ENCODE peak calls at places on chromosomes 16 and 17, in four cellular contexts. A is NCI-H1048, Z is body of pancreas, S is neural crest cell. L is an unnamed sample.

GRCh38 chr17:44595216-44595775 is 38.0 kb downstream of the FZD2 start:
- DNase-seq in A (no peak), S (no peak), Z (no peak), L (no peak)

GRCh38 chr17:59357219-59357699 is 25.8 kb downstream of the YPEL2 start:
- DNase-seq in S (no peak), A (no peak), Z (no peak), L (no peak)

GRCh38 chr16:28112908-28113307 is 49.4 kb upstream of the GSG1L start:
- DNase-seq in Z (no peak), A (no peak), S (no peak), L (no peak)

GRCh38 chr16:49505556-49505955 is 132.0 kb downstream of the C16orf78 start:
- DNase-seq in Z (no peak), A (no peak), S (no peak), L (no peak)

GRCh38 chr17:73710095-73710592 is 65.9 kb upstream of the SDK2 start:
- DNase-seq in Z (peak; percentile 66), A (peak; percentile 35), S (peak; percentile 89), L (no peak)

GRCh38 chr16:23508589-23509440 is 1.5 kb downstream of the GGA2 start:
- DNase-seq in Z (peak; percentile 41), S (peak; percentile 2), A (no peak), L (no peak)

GRCh38 chr17:50149425-50150353 is 788 bp downstream of the PPP1R9B start:
- DNase-seq in Z (peak; percentile 70), S (peak; percentile 45), A (no peak), L (no peak)

GRCh38 chr16:65120811-65121721 is 797 bp downstream of the CDH11 start:
- DNase-seq in S (peak; percentile 25), A (no peak), Z (no peak), L (no peak)

GRCh38 chr16:85253127-85253941 is 141.1 kb upstream of the CIBAR2 start:
- DNase-seq in Z (peak; percentile 70), A (no peak), S (peak; percentile 77), L (no peak)

GRCh38 chr17:20133552-20133951 is 124.4 kb downstream of the SPECC1 start:
- DNase-seq in S (no peak), A (no peak), Z (no peak), L (no peak)

GRCh38 chr17:42441717-42442565 is 16.7 kb upstream of the ATP6V0A1 start:
- DNase-seq in A (no peak), S (no peak), Z (no peak), L (no peak)

GRCh38 chr17:56178203-56178602 is 24.9 kb downstream of the ANKFN1 start:
- DNase-seq in A (no peak), Z (no peak), S (no peak), L (no peak)

GRCh38 chr17:10875984-10876555 is 38.2 kb upstream of the PIRT start:
- DNase-seq in A (no peak), S (peak; percentile 68), Z (peak; percentile 53), L (no peak)

GRCh38 chr17:35898283-35899070 is 18.3 kb upstream of the CCL5 start:
- DNase-seq in Z (peak; percentile 61), A (no peak), S (no peak), L (no peak)

GRCh38 chr17:81566461-81567126 is 14.4 kb upstream of the FAAP100 start:
- DNase-seq in A (peak; percentile 27), Z (peak; percentile 82), S (no peak), L (peak; percentile 61)

GRCh38 chr16:85926370-85926769 is 27.4 kb downstream of the IRF8 start:
- DNase-seq in S (no peak), A (no peak), Z (no peak), L (no peak)

GRCh38 chr16:88810166-88810867 is 1.4 kb downstream of the APRT start:
- DNase-seq in A (no peak), Z (no peak), S (no peak), L (no peak)

GRCh38 chr16:84774810-84775209 is 45.0 kb upstream of the CRISPLD2 start:
- DNase-seq in A (no peak), S (no peak), Z (no peak), L (no peak)

GRCh38 chr17:42781639-42782401 is 1.4 kb downstream of the WNK4 start:
- DNase-seq in Z (no peak), S (no peak), A (no peak), L (no peak)

GRCh38 chr16:86610779-86611516 is 32.6 kb downstream of the FOXL1 start:
- DNase-seq in A (no peak), S (no peak), Z (no peak), L (no peak)

GRCh38 chr17:33164556-33164881 is 128.6 kb downstream of the ASIC2 start:
- DNase-seq in A (no peak), S (no peak), Z (no peak), L (no peak)